ENCODE peak calls at places on chromosome 9, in ten cellular contexts. K is mucosa of gallbladder; G is Ammon's horn; R is pancreas; F is lung microvascular endothelial cell; J is LoVo; U is ureter; C is activated CD4-positive, alpha-beta T cell treated with anti-CD3 and anti-CD28 coated beads, Interleukin-2, amount 50 U/mL, for 1 hour; B is HS-5; L is left lobe of liver. V is an unnamed sample.
A peak's percentile ranks its signal among the peaks of the same experiment; 100 is the strongest.

GRCh38 chr9:113652355-113653152 is 189.0 kb downstream of the RGS3 start:
- DNase-seq in K (no peak), G (no peak), R (no peak), F (no peak), J (no peak), U (no peak), C (no peak), B (no peak), L (peak; percentile 90), V (no peak)

GRCh38 chr9:94156549-94157407 is 72.5 kb downstream of the PTPDC1 start:
- DNase-seq in K (peak; percentile 85), G (peak; percentile 78), R (peak; percentile 56), F (peak; percentile 89), J (peak; percentile 59), U (peak; percentile 86), C (no peak), B (no peak), L (peak; percentile 58), V (no peak)

GRCh38 chr9:123419721-123420559 is 63.9 kb downstream of the CRB2 start:
- DNase-seq in K (no peak), G (no peak), R (no peak), F (no peak), J (no peak), U (no peak), C (no peak), B (no peak), L (no peak), V (no peak)

GRCh38 chr9:22307013-22307711 is 139.5 kb upstream of the DMRTA1 start:
- DNase-seq in K (peak; percentile 33), G (peak; percentile 63), R (peak; percentile 7), F (peak; percentile 75), J (peak; percentile 54), U (no peak), C (no peak), B (peak; percentile 38), L (no peak), V (no peak)

GRCh38 chr9:132670816-132671371 is 630 bp downstream of the GTF3C4 start:
- DNase-seq in K (peak; percentile 13), G (no peak), R (peak; percentile 10), F (peak; percentile 55), J (no peak), U (peak; percentile 53), C (peak; percentile 63), B (no peak), L (no peak), V (peak; percentile 69)

GRCh38 chr9:137174722-137175293 is 3.0 kb upstream of the TMEM210 start:
- DNase-seq in K (no peak), G (no peak), R (no peak), F (no peak), J (no peak), U (no peak), C (no peak), B (no peak), L (no peak), V (no peak)

GRCh38 chr9:87740198-87740597 is 14.3 kb downstream of the CTSL start:
- DNase-seq in K (no peak), G (no peak), R (no peak), F (no peak), J (no peak), U (no peak), C (no peak), B (no peak), L (no peak), V (no peak)

GRCh38 chr9:98147582-98147981 is 28.6 kb upstream of the TRIM14 start:
- DNase-seq in K (no peak), G (no peak), R (no peak), F (no peak), J (no peak), U (no peak), C (no peak), B (no peak), L (no peak), V (no peak)

GRCh38 chr9:138096192-138096845 is 218.7 kb downstream of the CACNA1B start:
- DNase-seq in K (no peak), G (no peak), R (no peak), F (no peak), J (no peak), U (no peak), C (no peak), B (no peak), L (peak; percentile 21), V (no peak)

GRCh38 chr9:79008916-79009315 is 562.8 kb upstream of the TLE4 start:
- DNase-seq in K (no peak), G (no peak), R (no peak), F (no peak), J (no peak), U (no peak), C (no peak), B (no peak), L (no peak), V (no peak)

GRCh38 chr9:99234618-99235017 is 12.5 kb downstream of the SEC61B start:
- DNase-seq in K (no peak), G (no peak), R (no peak), F (no peak), J (no peak), U (no peak), C (no peak), B (no peak), L (no peak), V (no peak)

GRCh38 chr9:81620009-81620405 is 69.3 kb downstream of the TLE1 start:
- DNase-seq in K (no peak), G (no peak), R (no peak), F (peak; percentile 58), J (no peak), U (no peak), C (no peak), B (no peak), L (no peak), V (no peak)

GRCh38 chr9:33289501-33289900 is 815 bp upstream of the NFX1 start:
- DNase-seq in K (no peak), G (peak; percentile 18), R (peak; percentile 9), F (peak; percentile 19), J (no peak), U (peak; percentile 60), C (peak; percentile 14), B (no peak), L (no peak), V (no peak)

GRCh38 chr9:20603524-20604268 is 18.6 kb downstream of the MLLT3 start:
- DNase-seq in K (no peak), G (no peak), R (no peak), F (no peak), J (no peak), U (no peak), C (no peak), B (no peak), L (no peak), V (no peak)

GRCh38 chr9:79637180-79637925 is 65.6 kb downstream of the TLE4 start:
- DNase-seq in K (no peak), G (no peak), R (no peak), F (peak; percentile 81), J (no peak), U (no peak), C (no peak), B (no peak), L (no peak), V (no peak)

GRCh38 chr9:81759680-81760215 is 70.4 kb upstream of the TLE1 start:
- DNase-seq in K (peak; percentile 28), G (no peak), R (no peak), F (peak; percentile 98), J (no peak), U (no peak), C (no peak), B (peak; percentile 58), L (no peak), V (no peak)

GRCh38 chr9:21802418-21803000 is at the start of gene MTAP:
- DNase-seq in K (peak; percentile 92), G (peak; percentile 97), R (peak; percentile 95), F (peak; percentile 95), J (peak; percentile 94), U (peak; percentile 95), C (peak; percentile 59), B (peak; percentile 65), L (peak; percentile 94), V (peak; percentile 56)

GRCh38 chr9:137619240-137620090 is 660 bp downstream of the EHMT1 start:
- DNase-seq in K (no peak), G (no peak), R (no peak), F (peak; percentile 52), J (peak; percentile 37), U (no peak), C (peak; percentile 20), B (no peak), L (peak; percentile 55), V (peak; percentile 17)

GRCh38 chr9:112179816-112180215 is 4.7 kb upstream of the SUSD1 start:
- DNase-seq in K (no peak), G (no peak), R (no peak), F (no peak), J (no peak), U (no peak), C (no peak), B (no peak), L (no peak), V (no peak)

GRCh38 chr9:133375116-133375723 is 640 bp downstream of the SURF4 start:
- DNase-seq in K (peak; percentile 27), G (no peak), R (no peak), F (peak; percentile 41), J (peak; percentile 48), U (no peak), C (no peak), B (no peak), L (peak; percentile 77), V (no peak)

GRCh38 chr9:106644661-106645060 is 218.3 kb upstream of the ZNF462 start:
- DNase-seq in K (no peak), G (no peak), R (no peak), F (no peak), J (no peak), U (no peak), C (no peak), B (no peak), L (no peak), V (no peak)

GRCh38 chr9:135821733-135822382 is 85.5 kb downstream of the CAMSAP1 start:
- DNase-seq in K (no peak), G (no peak), R (no peak), F (no peak), J (no peak), U (no peak), C (no peak), B (no peak), L (no peak), V (no peak)

GRCh38 chr9:111961575-111961974 is 65.0 kb downstream of the UGCG start:
- DNase-seq in K (no peak), G (peak; percentile 29), R (peak; percentile 70), F (peak; percentile 96), J (peak; percentile 83), U (no peak), C (no peak), B (no peak), L (no peak), V (no peak)

GRCh38 chr9:93172646-93173364 is 11.1 kb upstream of the WNK2 start:
- DNase-seq in K (no peak), G (no peak), R (no peak), F (no peak), J (no peak), U (no peak), C (no peak), B (no peak), L (no peak), V (no peak)

GRCh38 chr9:125443367-125443766 is 181.7 kb downstream of the GAPVD1 start:
- DNase-seq in K (no peak), G (no peak), R (no peak), F (no peak), J (no peak), U (no peak), C (no peak), B (no peak), L (no peak), V (no peak)

GRCh38 chr9:79220246-79220645 is 351.5 kb upstream of the TLE4 start:
- DNase-seq in K (no peak), G (no peak), R (no peak), F (no peak), J (no peak), U (no peak), C (no peak), B (no peak), L (no peak), V (no peak)